ENCODE peak calls at places on chromosomes 3 and 15, in six cellular contexts. O, X, Y, H, U and S are unnamed samples.

GRCh38 chr15:94119923-94120775 is 111.2 kb upstream of the MCTP2 start:
- DNase-seq in H (peak; percentile 5), Y (peak; percentile 37), X (peak; percentile 71), U (peak; percentile 49), O (peak; percentile 54), S (peak; percentile 2)

GRCh38 chr3:52831500-52832301 is 1.2 kb upstream of the ITIH4 start:
- DNase-seq in X (peak; percentile 64), Y (peak; percentile 27), U (no peak), H (no peak), O (no peak), S (no peak)

GRCh38 chr3:72272356-72272755 is 487.4 kb upstream of the PROK2 start:
- DNase-seq in H (no peak), X (no peak), O (no peak), Y (no peak), U (no peak), S (no peak)

GRCh38 chr3:38648659-38649499 is 608 bp downstream of the SCN5A start:
- DNase-seq in X (no peak), H (no peak), U (no peak), Y (peak; percentile 4), O (peak; percentile 49), S (no peak)

GRCh38 chr3:18354706-18355105 is 70.4 kb downstream of the SATB1 start:
- DNase-seq in U (no peak), H (no peak), O (no peak), X (no peak), Y (no peak), S (no peak)

GRCh38 chr3:108036984-108037741 is 53.7 kb downstream of the CD47 start:
- DNase-seq in X (no peak), Y (no peak), H (peak; percentile 8), U (no peak), O (no peak), S (no peak)

GRCh38 chr15:70095387-70096214 is 2.1 kb downstream of the TLE3 start:
- DNase-seq in O (peak; percentile 79), H (no peak), U (no peak), Y (peak; percentile 39), X (no peak), S (no peak)

GRCh38 chr15:67998599-67999122 is 55.5 kb upstream of the PIAS1 start:
- DNase-seq in U (no peak), X (no peak), Y (no peak), O (no peak), H (no peak), S (no peak)

GRCh38 chr3:22306454-22306853 is 555.4 kb upstream of the ZNF385D start:
- DNase-seq in X (no peak), U (no peak), O (no peak), H (no peak), Y (no peak), S (no peak)

GRCh38 chr3:88149146-88149515 is 628 bp upstream of the C3orf38 start:
- DNase-seq in O (no peak), H (no peak), Y (peak; percentile 41), X (no peak), U (no peak), S (no peak)

GRCh38 chr15:29656636-29657475 is 165.4 kb downstream of the TJP1 start:
- DNase-seq in U (no peak), X (no peak), O (peak; percentile 80), Y (peak; percentile 59), H (no peak), S (no peak)

DNA sequence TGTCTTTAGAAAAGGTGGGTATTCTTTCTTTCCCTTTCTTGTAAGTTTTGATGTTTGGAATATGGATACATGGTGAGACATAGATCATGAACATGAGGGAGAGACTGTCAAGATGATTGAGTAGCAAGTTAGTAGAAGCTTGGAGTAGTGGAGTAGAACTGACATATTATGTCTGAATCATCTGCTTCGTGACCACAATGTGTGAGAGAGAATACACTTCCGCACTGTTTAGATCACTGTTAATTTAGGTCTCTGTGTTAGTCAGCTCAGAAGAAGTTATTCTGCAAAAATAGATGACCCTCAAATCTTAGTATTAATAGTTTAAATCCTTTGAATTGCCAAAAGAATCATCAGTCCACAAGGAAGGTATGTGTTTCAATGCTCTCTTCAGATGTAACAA is 151.0 kb downstream of the OXSM start:
- DNase-seq in U (no peak), X (no peak), Y (no peak), H (no peak), O (no peak), S (no peak)
- TF ChIP-seq POLR2A in U (no peak), X (no peak), Y (no peak), H (no peak), O (no peak), S (no peak)

DNA sequence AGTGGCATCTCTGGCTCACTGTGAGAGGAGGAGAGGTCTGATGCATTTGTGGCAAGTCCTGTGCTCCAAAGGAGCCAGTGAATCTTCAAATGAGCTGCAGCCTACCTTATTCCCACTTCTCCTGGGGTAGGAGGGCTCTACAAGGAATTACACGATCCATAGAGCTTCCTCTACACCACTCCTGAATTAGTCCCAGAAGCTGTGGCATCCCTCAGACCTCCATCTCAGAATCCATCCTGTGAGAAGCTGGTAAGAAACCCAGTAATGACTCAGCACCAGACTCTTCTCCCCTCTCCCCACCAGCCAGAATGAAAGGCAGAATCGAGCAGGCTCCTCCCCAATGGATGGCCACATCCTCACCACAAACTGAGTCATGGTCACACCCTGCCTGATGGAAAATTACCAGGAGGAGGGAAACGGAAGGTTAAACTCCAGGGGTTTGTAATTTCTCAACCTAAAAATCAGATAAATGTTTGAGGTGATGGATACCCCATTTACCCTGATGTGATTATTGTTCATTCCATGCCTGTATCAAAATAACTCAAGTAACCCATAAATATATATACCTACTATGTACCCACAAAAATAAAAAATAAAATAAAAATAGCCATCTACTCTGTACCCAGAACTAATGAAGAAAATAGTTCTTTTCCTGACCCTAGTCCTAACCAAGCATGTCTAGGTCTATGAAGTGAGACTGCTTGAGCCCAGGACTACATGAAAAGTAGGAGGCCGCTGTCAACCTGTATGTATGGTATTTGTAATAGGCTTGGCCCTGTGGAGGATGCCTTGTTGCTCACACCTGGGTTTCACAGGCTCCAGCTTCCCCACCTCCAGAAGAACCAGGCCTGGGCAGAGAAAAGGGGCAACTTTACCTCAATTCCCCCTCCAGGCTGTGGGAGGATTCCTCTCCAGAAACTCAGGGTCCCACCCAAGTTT is 6.6 kb upstream of the PKM start:
- DNase-seq in U (peak; percentile 51), X (peak; percentile 85), O (no peak), Y (peak; percentile 92), H (peak; percentile 30), S (no peak)
- TF ChIP-seq TAF1 in U (peak; percentile 52), X (peak; percentile 72), O (peak; percentile 57), Y (peak; percentile 100), H (no peak), S (peak; percentile 24)

DNA sequence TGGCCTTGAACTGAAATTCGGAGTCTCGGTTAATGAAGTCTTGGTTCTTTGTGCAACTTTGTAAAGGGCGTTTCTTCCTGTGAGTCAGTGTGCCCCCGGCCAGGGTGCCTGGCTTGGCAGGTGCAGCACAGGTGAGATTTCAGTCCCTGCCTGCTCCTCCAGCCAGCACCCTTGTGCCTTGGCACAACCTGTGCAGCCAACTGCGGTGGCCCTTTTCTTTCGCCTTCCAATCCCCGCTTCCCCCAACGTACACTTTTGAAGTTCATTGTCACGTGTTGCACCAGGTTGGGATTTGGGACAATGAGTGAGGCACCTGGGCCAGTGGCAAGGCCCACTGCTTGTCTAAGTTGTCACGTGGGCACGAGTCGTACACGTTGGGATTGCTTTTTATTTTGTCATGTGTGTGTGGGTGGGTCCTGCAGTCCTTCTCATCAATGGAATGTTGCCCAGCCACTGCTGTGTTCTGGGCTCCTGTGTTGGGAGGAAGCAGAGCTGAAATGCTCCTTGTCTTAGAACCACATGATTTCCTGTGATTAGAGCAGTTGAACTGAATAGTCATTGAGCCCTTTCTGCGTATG is 242.9 kb upstream of the BHLHE40 start:
- DNase-seq in O (no peak), H (no peak), U (no peak), X (no peak), Y (no peak), S (no peak)
- TF ChIP-seq POLR2AphosphoS5 in O (no peak), H (no peak), U (no peak), X (no peak), Y (no peak), S (no peak)

GRCh38 chr3:149810846-149811245 is 2.2 kb upstream of the RNF13 start:
- DNase-seq in U (no peak), X (no peak), H (no peak), Y (no peak), O (no peak), S (no peak)

GRCh38 chr3:149815318-149815717 is 2.3 kb downstream of the RNF13 start:
- DNase-seq in Y (no peak), O (no peak), U (no peak), H (no peak), X (no peak), S (no peak)

GRCh38 chr3:149812165-149812605 is 830 bp upstream of the RNF13 start:
- DNase-seq in O (no peak), H (no peak), X (no peak), Y (no peak), U (no peak), S (no peak)

GRCh38 chr3:149813367-149814281 is 609 bp downstream of the RNF13 start:
- DNase-seq in X (peak; percentile 47), U (no peak), Y (peak; percentile 30), O (peak; percentile 49), H (no peak), S (no peak)

GRCh38 chr3:149812606-149813366 is at the start of gene RNF13:
- DNase-seq in O (peak; percentile 94), H (peak; percentile 51), U (peak; percentile 87), X (peak; percentile 89), Y (peak; percentile 91), S (peak; percentile 52)
- TF ChIP-seq POLR2A in O (peak; percentile 13), H (peak; percentile 73), U (peak; percentile 83), X (peak; percentile 86), Y (peak; percentile 65), S (peak; percentile 76)

GRCh38 chr15:45137703-45138102 is 7.9 kb downstream of the DUOX1 start:
- DNase-seq in O (no peak), Y (no peak), H (no peak), X (no peak), U (no peak), S (no peak)
- TF ChIP-seq TAF1 in O (no peak), Y (no peak), H (no peak), X (no peak), U (no peak), S (no peak)

GRCh38 chr3:34948431-34948971 is 690.8 kb upstream of the ARPP21 start:
- DNase-seq in O (no peak), H (no peak), X (no peak), Y (no peak), U (no peak), S (no peak)

GRCh38 chr3:34942256-34942655 is 697.1 kb upstream of the ARPP21 start:
- DNase-seq in Y (no peak), H (no peak), X (no peak), O (no peak), U (no peak), S (no peak)

DNA sequence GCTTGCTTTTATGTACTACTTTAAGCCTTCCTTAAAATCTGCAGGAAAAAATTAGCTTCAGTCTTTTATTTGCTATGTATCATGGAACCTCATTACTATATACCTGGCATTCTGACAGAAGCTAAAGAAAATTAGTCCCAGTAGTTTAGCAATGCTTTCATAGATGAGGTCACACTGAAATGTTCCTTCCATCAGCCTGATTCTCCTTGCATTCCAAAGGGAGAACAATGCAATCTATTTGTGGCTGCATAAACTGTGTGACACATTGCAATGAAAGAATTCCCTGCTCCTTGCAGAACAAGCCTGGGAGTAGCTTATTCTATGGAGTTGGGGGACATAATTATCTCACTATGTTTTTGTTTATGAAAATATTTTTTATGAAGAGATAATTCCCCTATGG is 691.5 kb upstream of the ARPP21 start:
- DNase-seq in X (no peak), O (no peak), U (no peak), Y (no peak), H (no peak), S (no peak)
- TF ChIP-seq POLR2AphosphoS5 in X (no peak), O (no peak), U (no peak), Y (no peak), H (no peak), S (no peak)

GRCh38 chr3:4986611-4987373 is 7.6 kb downstream of the BHLHE40 start:
- DNase-seq in Y (peak; percentile 87), O (peak; percentile 90), H (peak; percentile 48), X (peak; percentile 94), U (no peak), S (peak; percentile 68)
- TF ChIP-seq POLR2A in Y (peak; percentile 78), O (no peak), H (no peak), X (peak; percentile 16), U (peak; percentile 92), S (peak; percentile 78)